ENCODE peak calls at places on chromosomes 5 and 9, in five cellular contexts. W, G, L, I and U are unnamed samples.

GRCh38 chr5:168109441-168109840 is 182.0 kb upstream of the WWC1 start:
- DNase-seq in W (no peak), G (no peak), L (no peak), I (no peak), U (peak)

GRCh38 chr5:112419596-112420110 is 576 bp upstream of the EPB41L4A start:
- DNase-seq in W (peak), G (no peak), L (peak), I (peak), U (peak)

GRCh38 chr9:118529210-118529609 is 825.0 kb downstream of the TLR4 start:
- DNase-seq in W (peak), G (no peak), L (peak), I (no peak), U (peak)

GRCh38 chr9:120742951-120743416 is 28.7 kb upstream of the MEGF9 start:
- DNase-seq in W (peak), G (peak), L (peak), I (no peak), U (peak)

GRCh38 chr5:37851305-37851704 is 11.5 kb upstream of the GDNF start:
- DNase-seq in W (no peak), G (no peak), L (no peak), I (no peak), U (no peak)

GRCh38 chr5:150320048-150320555 is 17.4 kb upstream of the ARSI start:
- DNase-seq in W (peak), G (no peak), L (peak), I (no peak), U (peak)

GRCh38 chr9:25225938-25226760 is 452.1 kb downstream of the TUSC1 start:
- DNase-seq in W (no peak), G (no peak), L (no peak), I (peak), U (no peak)

GRCh38 chr5:74408150-74409043 is 232.1 kb downstream of the ENC1 start:
- DNase-seq in W (peak), G (no peak), L (no peak), I (no peak), U (no peak)

GRCh38 chr5:43555895-43556606 is 826 bp downstream of the PAIP1 start:
- DNase-seq in W (peak), G (peak), L (peak), I (peak), U (peak)

GRCh38 chr9:132990781-132991180 is 12.3 kb downstream of the GFI1B start:
- DNase-seq in W (no peak), G (no peak), L (no peak), I (no peak), U (no peak)

GRCh38 chr9:120693609-120694008 is 20.7 kb downstream of the MEGF9 start:
- DNase-seq in W (no peak), G (no peak), L (no peak), I (no peak), U (peak)

GRCh38 chr5:127799293-127799905 is 96.2 kb downstream of the CCDC192 start:
- DNase-seq in W (no peak), G (no peak), L (no peak), I (no peak), U (no peak)

GRCh38 chr5:158978061-158978745 is 121.5 kb downstream of the EBF1 start:
- DNase-seq in W (peak), G (no peak), L (peak), I (no peak), U (peak)

GRCh38 chr9:29198861-29199260 is 1625.6 kb upstream of the C9orf72 start:
- DNase-seq in W (no peak), G (no peak), L (no peak), I (no peak), U (no peak)

GRCh38 chr9:107024193-107024592 is 161.2 kb downstream of the ZNF462 start:
- DNase-seq in W (no peak), G (peak), L (peak), I (no peak), U (no peak)

GRCh38 chr5:123120197-123120596 is 31.2 kb downstream of the PRDM6 start:
- DNase-seq in W (no peak), G (no peak), L (peak), I (no peak), U (no peak)
- TF ChIP-seq CTCF in W (peak), G (peak), L (peak), I (peak), U (peak)

DNA sequence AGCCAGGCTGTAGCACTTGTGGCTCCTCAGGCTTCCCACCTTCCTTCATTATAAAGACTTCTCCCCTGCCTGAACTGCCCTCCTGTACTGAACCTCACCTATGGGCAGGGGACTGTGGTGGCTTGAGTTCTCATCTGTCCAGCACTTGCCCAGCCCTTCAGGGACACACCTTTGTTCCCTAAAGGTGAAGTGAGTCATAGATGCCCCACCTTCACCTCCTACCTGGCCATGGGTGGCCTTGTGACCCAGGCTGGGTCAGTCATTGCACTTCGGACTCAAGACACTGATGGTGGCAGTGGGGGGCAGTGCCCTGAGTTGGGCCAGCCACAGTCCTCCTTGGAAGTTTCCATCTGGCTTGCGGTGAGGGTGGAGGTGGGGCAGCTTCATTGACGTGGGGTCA is 26.1 kb upstream of the PSD2 start:
- DNase-seq in W (no peak), G (no peak), L (no peak), I (no peak), U (no peak)
- TF ChIP-seq CTCF in W (no peak), G (no peak), L (no peak), I (no peak), U (no peak)

GRCh38 chr5:117072439-117072838 is 497.8 kb upstream of the SEMA6A start:
- DNase-seq in W (no peak), G (no peak), L (no peak), I (peak), U (no peak)

GRCh38 chr5:117077142-117077541 is 502.5 kb upstream of the SEMA6A start:
- DNase-seq in W (peak), G (no peak), L (peak), I (no peak), U (no peak)
- TF ChIP-seq CTCF in W (peak), G (peak), L (peak), I (peak), U (peak)

DNA sequence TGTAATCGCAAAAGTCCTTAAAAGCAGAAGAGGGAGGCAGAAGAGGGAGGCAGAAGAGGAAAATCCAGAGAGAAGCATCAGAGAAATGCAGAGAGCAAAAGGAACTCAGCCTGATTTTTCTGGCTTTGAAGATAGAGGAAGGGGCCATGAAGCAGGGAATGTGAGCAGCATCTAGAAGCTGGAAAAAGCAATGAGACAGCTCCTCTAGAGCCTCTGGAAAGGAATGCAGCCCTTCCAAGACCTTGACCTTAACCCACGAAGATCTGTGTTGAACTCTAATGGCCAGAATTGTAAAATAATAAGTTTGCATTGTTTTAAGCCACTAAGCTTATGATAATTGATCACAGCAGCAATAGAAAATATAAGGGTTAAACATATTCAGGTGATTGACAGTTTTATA is 159.6 kb downstream of the ATPSCKMT start:
- DNase-seq in W (no peak), G (no peak), L (no peak), I (no peak), U (no peak)
- TF ChIP-seq CTCF in W (no peak), G (no peak), L (no peak), I (peak), U (no peak)